ENCODE peak calls at places on chromosomes 6 and 20, in ten cellular contexts. One of them, this sample, is unnamed.

GRCh38 chr20:23082846-23083552 is 3.1 kb downstream of the CD93 start:
- DNase-seq in nephron progenitor cell: no peak
- DNase-seq in HepG2: no peak
- DNase-seq in psoas muscle: no peak
- DNase-seq in transverse colon: no peak
- DNase-seq in GM20000: no peak
- DNase-seq in AG09319: no peak
- DNase-seq in mesothelial cell of epicardium: no peak
- DNase-seq in tibial nerve: no peak
- DNase-seq in adrenal gland: peak
- DNase-seq in this sample: no peak

GRCh38 chr6:135812085-135812526 is 39.4 kb upstream of the PDE7B start:
- DNase-seq in nephron progenitor cell: no peak
- DNase-seq in HepG2: no peak
- DNase-seq in psoas muscle: peak
- DNase-seq in transverse colon: no peak
- DNase-seq in GM20000: no peak
- DNase-seq in AG09319: no peak
- DNase-seq in mesothelial cell of epicardium: no peak
- DNase-seq in tibial nerve: no peak
- DNase-seq in adrenal gland: no peak
- DNase-seq in this sample: no peak

GRCh38 chr6:147711511-147711910 is 203.0 kb downstream of the SAMD5 start:
- DNase-seq in nephron progenitor cell: no peak
- DNase-seq in HepG2: no peak
- DNase-seq in psoas muscle: no peak
- DNase-seq in transverse colon: no peak
- DNase-seq in GM20000: no peak
- DNase-seq in AG09319: peak
- DNase-seq in mesothelial cell of epicardium: no peak
- DNase-seq in tibial nerve: no peak
- DNase-seq in adrenal gland: no peak
- DNase-seq in this sample: no peak

GRCh38 chr6:80641591-80641990 is 535.1 kb downstream of the BCKDHB start:
- DNase-seq in nephron progenitor cell: no peak
- DNase-seq in HepG2: no peak
- DNase-seq in psoas muscle: no peak
- DNase-seq in transverse colon: no peak
- DNase-seq in GM20000: no peak
- DNase-seq in AG09319: no peak
- DNase-seq in mesothelial cell of epicardium: no peak
- DNase-seq in tibial nerve: no peak
- DNase-seq in adrenal gland: no peak
- DNase-seq in this sample: no peak

GRCh38 chr6:161584051-161584450 is 310.2 kb upstream of the AGPAT4 start:
- DNase-seq in nephron progenitor cell: no peak
- DNase-seq in HepG2: no peak
- DNase-seq in psoas muscle: no peak
- DNase-seq in transverse colon: no peak
- DNase-seq in GM20000: no peak
- DNase-seq in AG09319: no peak
- DNase-seq in mesothelial cell of epicardium: no peak
- DNase-seq in tibial nerve: no peak
- DNase-seq in adrenal gland: no peak
- DNase-seq in this sample: no peak

GRCh38 chr20:51629399-51630058 is 87.0 kb upstream of the NFATC2 start:
- DNase-seq in nephron progenitor cell: no peak
- DNase-seq in HepG2: no peak
- DNase-seq in psoas muscle: no peak
- DNase-seq in transverse colon: no peak
- DNase-seq in GM20000: no peak
- DNase-seq in AG09319: no peak
- DNase-seq in mesothelial cell of epicardium: no peak
- DNase-seq in tibial nerve: no peak
- DNase-seq in adrenal gland: no peak
- DNase-seq in this sample: no peak

GRCh38 chr20:64099086-64099786 is 8.1 kb downstream of the NPBWR2 start:
- DNase-seq in nephron progenitor cell: no peak
- DNase-seq in HepG2: no peak
- DNase-seq in psoas muscle: peak
- DNase-seq in transverse colon: no peak
- DNase-seq in GM20000: no peak
- DNase-seq in AG09319: no peak
- DNase-seq in mesothelial cell of epicardium: no peak
- DNase-seq in tibial nerve: no peak
- DNase-seq in adrenal gland: no peak
- DNase-seq in this sample: no peak

GRCh38 chr6:3879194-3879952 is 30.2 kb downstream of the FAM50B start:
- DNase-seq in nephron progenitor cell: no peak
- DNase-seq in HepG2: no peak
- DNase-seq in psoas muscle: no peak
- DNase-seq in transverse colon: no peak
- DNase-seq in GM20000: no peak
- DNase-seq in AG09319: no peak
- DNase-seq in mesothelial cell of epicardium: no peak
- DNase-seq in tibial nerve: no peak
- DNase-seq in adrenal gland: no peak
- DNase-seq in this sample: no peak

GRCh38 chr20:9228774-9229450 is 160.0 kb downstream of the PLCB4 start:
- DNase-seq in nephron progenitor cell: no peak
- DNase-seq in HepG2: no peak
- DNase-seq in psoas muscle: no peak
- DNase-seq in transverse colon: no peak
- DNase-seq in GM20000: no peak
- DNase-seq in AG09319: peak
- DNase-seq in mesothelial cell of epicardium: no peak
- DNase-seq in tibial nerve: no peak
- DNase-seq in adrenal gland: no peak
- DNase-seq in this sample: no peak

GRCh38 chr20:61254881-61255589 is 3.0 kb downstream of the CDH4 start:
- DNase-seq in nephron progenitor cell: no peak
- DNase-seq in HepG2: no peak
- DNase-seq in psoas muscle: no peak
- DNase-seq in transverse colon: no peak
- DNase-seq in GM20000: no peak
- DNase-seq in AG09319: no peak
- DNase-seq in mesothelial cell of epicardium: no peak
- DNase-seq in tibial nerve: no peak
- DNase-seq in adrenal gland: no peak
- DNase-seq in this sample: no peak

GRCh38 chr6:43604174-43604573 is 24.9 kb downstream of the GTPBP2 start:
- DNase-seq in nephron progenitor cell: no peak
- DNase-seq in HepG2: no peak
- DNase-seq in psoas muscle: no peak
- DNase-seq in transverse colon: no peak
- DNase-seq in GM20000: no peak
- DNase-seq in AG09319: no peak
- DNase-seq in mesothelial cell of epicardium: no peak
- DNase-seq in tibial nerve: no peak
- DNase-seq in adrenal gland: no peak
- DNase-seq in this sample: no peak

GRCh38 chr6:42939810-42940167 is 10.5 kb downstream of the CNPY3 start:
- DNase-seq in nephron progenitor cell: no peak
- DNase-seq in HepG2: no peak
- DNase-seq in psoas muscle: no peak
- DNase-seq in transverse colon: no peak
- DNase-seq in GM20000: no peak
- DNase-seq in AG09319: no peak
- DNase-seq in mesothelial cell of epicardium: no peak
- DNase-seq in tibial nerve: no peak
- DNase-seq in adrenal gland: peak
- DNase-seq in this sample: no peak

GRCh38 chr20:2865630-2866029 is 7.7 kb upstream of the PTPRA start:
- DNase-seq in nephron progenitor cell: no peak
- DNase-seq in HepG2: no peak
- DNase-seq in psoas muscle: no peak
- DNase-seq in transverse colon: no peak
- DNase-seq in GM20000: no peak
- DNase-seq in AG09319: no peak
- DNase-seq in mesothelial cell of epicardium: no peak
- DNase-seq in tibial nerve: no peak
- DNase-seq in adrenal gland: no peak
- DNase-seq in this sample: no peak

GRCh38 chr20:58605292-58606065 is 45.6 kb upstream of the STX16 start:
- DNase-seq in nephron progenitor cell: no peak
- DNase-seq in HepG2: no peak
- DNase-seq in psoas muscle: no peak
- DNase-seq in transverse colon: no peak
- DNase-seq in GM20000: no peak
- DNase-seq in AG09319: no peak
- DNase-seq in mesothelial cell of epicardium: no peak
- DNase-seq in tibial nerve: no peak
- DNase-seq in adrenal gland: no peak
- DNase-seq in this sample: no peak

GRCh38 chr6:122808121-122808885 is 19.2 kb downstream of the SMPDL3A start:
- DNase-seq in nephron progenitor cell: no peak
- DNase-seq in HepG2: no peak
- DNase-seq in psoas muscle: no peak
- DNase-seq in transverse colon: no peak
- DNase-seq in GM20000: no peak
- DNase-seq in AG09319: no peak
- DNase-seq in mesothelial cell of epicardium: no peak
- DNase-seq in tibial nerve: no peak
- DNase-seq in adrenal gland: no peak
- DNase-seq in this sample: no peak

GRCh38 chr20:49916146-49917002 is 1.0 kb upstream of the SPATA2 start:
- DNase-seq in nephron progenitor cell: no peak
- DNase-seq in HepG2: peak
- DNase-seq in psoas muscle: no peak
- DNase-seq in transverse colon: peak
- DNase-seq in GM20000: peak
- DNase-seq in AG09319: no peak
- DNase-seq in mesothelial cell of epicardium: no peak
- DNase-seq in tibial nerve: no peak
- DNase-seq in adrenal gland: peak
- DNase-seq in this sample: no peak

GRCh38 chr6:76615395-76615794 is 542.9 kb upstream of the IMPG1 start:
- DNase-seq in nephron progenitor cell: no peak
- DNase-seq in HepG2: no peak
- DNase-seq in psoas muscle: no peak
- DNase-seq in transverse colon: no peak
- DNase-seq in GM20000: no peak
- DNase-seq in AG09319: no peak
- DNase-seq in mesothelial cell of epicardium: no peak
- DNase-seq in tibial nerve: no peak
- DNase-seq in adrenal gland: no peak
- DNase-seq in this sample: no peak
- TF ChIP-seq CTCF in nephron progenitor cell: no peak
- TF ChIP-seq CTCF in HepG2: no peak
- TF ChIP-seq CTCF in psoas muscle: no peak
- TF ChIP-seq CTCF in transverse colon: no peak
- TF ChIP-seq CTCF in GM20000: no peak
- TF ChIP-seq CTCF in AG09319: no peak
- TF ChIP-seq CTCF in mesothelial cell of epicardium: no peak
- TF ChIP-seq CTCF in tibial nerve: no peak
- TF ChIP-seq CTCF in adrenal gland: no peak
- TF ChIP-seq CTCF in this sample: no peak

DNA sequence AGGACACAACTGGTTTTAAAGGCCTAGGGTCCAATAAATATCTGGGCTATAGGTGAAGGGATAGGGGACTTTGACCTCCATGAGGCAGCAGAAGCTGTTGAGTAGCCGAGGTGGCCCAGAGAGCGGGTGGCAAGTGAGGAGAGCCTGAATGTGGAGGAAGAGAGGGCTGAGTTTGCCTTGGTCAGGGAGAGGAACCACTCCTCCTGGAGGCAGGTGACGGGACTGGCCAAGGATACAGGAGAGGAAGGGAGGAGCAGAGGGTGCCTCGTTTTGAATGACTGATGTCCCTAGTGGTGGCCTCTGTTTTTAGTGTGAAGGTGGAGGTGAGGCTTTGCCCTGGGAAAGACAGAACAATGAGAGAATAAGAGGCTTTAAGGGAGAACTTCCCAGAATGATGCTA is 19.1 kb upstream of the AAR2 start:
- DNase-seq in nephron progenitor cell: no peak
- DNase-seq in HepG2: peak
- DNase-seq in psoas muscle: no peak
- DNase-seq in transverse colon: no peak
- DNase-seq in GM20000: no peak
- DNase-seq in AG09319: no peak
- DNase-seq in mesothelial cell of epicardium: no peak
- DNase-seq in tibial nerve: no peak
- DNase-seq in adrenal gland: no peak
- DNase-seq in this sample: no peak
- TF ChIP-seq CTCF in nephron progenitor cell: peak
- TF ChIP-seq CTCF in HepG2: peak
- TF ChIP-seq CTCF in psoas muscle: no peak
- TF ChIP-seq CTCF in transverse colon: no peak
- TF ChIP-seq CTCF in GM20000: no peak
- TF ChIP-seq CTCF in AG09319: no peak
- TF ChIP-seq CTCF in mesothelial cell of epicardium: no peak
- TF ChIP-seq CTCF in tibial nerve: no peak
- TF ChIP-seq CTCF in adrenal gland: no peak
- TF ChIP-seq CTCF in this sample: no peak

DNA sequence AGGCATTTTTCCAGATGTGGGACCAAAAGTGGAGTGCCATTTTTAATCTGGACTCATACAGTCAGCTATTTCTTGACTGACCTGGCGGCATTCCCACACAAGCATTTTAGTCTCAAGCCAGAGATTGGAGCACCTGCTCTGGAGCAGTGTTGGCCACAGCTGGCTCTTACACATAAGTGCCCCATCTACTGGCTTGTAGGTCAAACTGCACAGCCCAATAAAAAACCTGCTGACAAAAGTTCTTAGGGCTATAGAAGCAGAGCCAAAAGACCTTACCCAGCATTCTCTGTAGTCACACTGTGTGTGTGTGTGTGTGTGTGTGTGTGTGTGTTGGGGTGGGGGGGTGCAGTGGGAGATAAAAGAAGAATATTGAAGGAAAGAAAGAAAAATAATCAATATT is 38.6 kb upstream of the SENP6 start:
- DNase-seq in nephron progenitor cell: peak
- DNase-seq in HepG2: peak
- DNase-seq in psoas muscle: no peak
- DNase-seq in transverse colon: no peak
- DNase-seq in GM20000: peak
- DNase-seq in AG09319: no peak
- DNase-seq in mesothelial cell of epicardium: no peak
- DNase-seq in tibial nerve: no peak
- DNase-seq in adrenal gland: no peak
- DNase-seq in this sample: no peak
- TF ChIP-seq CTCF in nephron progenitor cell: peak
- TF ChIP-seq CTCF in HepG2: peak
- TF ChIP-seq CTCF in psoas muscle: peak
- TF ChIP-seq CTCF in transverse colon: peak
- TF ChIP-seq CTCF in GM20000: peak
- TF ChIP-seq CTCF in AG09319: peak
- TF ChIP-seq CTCF in mesothelial cell of epicardium: no peak
- TF ChIP-seq CTCF in tibial nerve: no peak
- TF ChIP-seq CTCF in adrenal gland: no peak
- TF ChIP-seq CTCF in this sample: no peak

DNA sequence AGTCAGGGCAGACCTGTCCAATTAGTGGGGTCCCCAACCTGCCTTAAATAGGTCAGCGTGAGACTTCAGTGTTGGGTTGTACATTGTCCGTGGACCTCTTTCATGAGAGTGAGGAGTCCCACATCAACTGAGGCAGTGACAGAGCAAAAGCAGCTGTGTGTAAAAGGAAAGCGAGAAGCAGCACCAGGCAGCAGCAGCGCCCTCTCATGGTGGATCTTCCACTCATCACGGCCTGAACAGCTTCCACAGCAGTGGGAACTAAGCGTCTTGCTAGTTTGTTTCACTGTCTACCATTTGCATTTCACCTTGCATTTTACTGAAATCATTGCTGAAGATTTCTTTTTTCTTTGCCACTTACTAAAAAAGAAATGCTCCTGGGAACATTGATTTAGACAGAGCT is 333.8 kb downstream of the PKHD1 start:
- DNase-seq in nephron progenitor cell: peak
- DNase-seq in HepG2: peak
- DNase-seq in psoas muscle: no peak
- DNase-seq in transverse colon: peak
- DNase-seq in GM20000: peak
- DNase-seq in AG09319: no peak
- DNase-seq in mesothelial cell of epicardium: no peak
- DNase-seq in tibial nerve: no peak
- DNase-seq in adrenal gland: peak
- DNase-seq in this sample: no peak
- TF ChIP-seq CTCF in nephron progenitor cell: peak
- TF ChIP-seq CTCF in HepG2: peak
- TF ChIP-seq CTCF in psoas muscle: peak
- TF ChIP-seq CTCF in transverse colon: no peak
- TF ChIP-seq CTCF in GM20000: peak
- TF ChIP-seq CTCF in AG09319: no peak
- TF ChIP-seq CTCF in mesothelial cell of epicardium: peak
- TF ChIP-seq CTCF in tibial nerve: no peak
- TF ChIP-seq CTCF in adrenal gland: no peak
- TF ChIP-seq CTCF in this sample: peak

This sample was measured in dorsolateral prefrontal cortex.